ENCODE peak calls at places on chromosomes 3 and 15, in ten cellular contexts. V is heart left ventricle; Q is amygdala; S is IMR-90; C is hippocampal formation; G is iPS DF 6.9; E is NCI-H2081; J is Calu3; K is stimulated activated CD4-positive, alpha-beta T cell treated with anti-CD3 and anti-CD28 coated beads, Interleukin-1b, Interleukin-23, amount 100 ng/mL, for 48 hours; H is Kasumi-1. Z is an unnamed sample.
A peak's percentile ranks its signal among the peaks of the same experiment; 100 is the strongest.

GRCh38 chr15:48897144-48897814 is 19.3 kb downstream of the EID1 start:
- DNase-seq in J (no peak), K (no peak), S (peak; percentile 82), E (no peak), H (no peak), G (no peak), C (peak; percentile 60), Q (no peak), V (no peak), Z (peak; percentile 37)

GRCh38 chr3:190385835-190386688 is 1.9 kb upstream of the CLDN16 start:
- DNase-seq in V (no peak), Q (no peak), H (no peak), J (peak; percentile 76), S (peak; percentile 98), K (no peak), G (no peak), C (no peak), E (no peak), Z (peak; percentile 97)

GRCh38 chr15:101689901-101690300 is 34.4 kb downstream of the TARS3 start:
- DNase-seq in S (peak; percentile 68), H (no peak), G (no peak), J (no peak), K (peak; percentile 50), Q (no peak), C (no peak), E (no peak), V (no peak), Z (peak; percentile 69)

GRCh38 chr3:34783881-34784280 is 855.4 kb upstream of the ARPP21 start:
- DNase-seq in V (no peak), G (no peak), S (no peak), K (no peak), E (no peak), J (no peak), H (no peak), C (no peak), Q (no peak), Z (peak; percentile 24)

GRCh38 chr3:49327485-49327884 is 12.4 kb downstream of the USP4 start:
- DNase-seq in S (no peak), C (no peak), H (no peak), J (no peak), E (no peak), Q (no peak), V (no peak), K (no peak), G (no peak), Z (no peak)

GRCh38 chr15:71110800-71111565 is 4.3 kb upstream of the THSD4 start:
- DNase-seq in H (no peak), J (no peak), S (no peak), Q (no peak), G (no peak), E (no peak), K (no peak), V (no peak), C (no peak), Z (no peak)

GRCh38 chr3:39178553-39178952 is 13.8 kb downstream of the XIRP1 start:
- DNase-seq in C (no peak), K (no peak), J (no peak), Q (no peak), S (peak; percentile 77), V (no peak), H (no peak), E (no peak), G (no peak), Z (no peak)

GRCh38 chr3:126781889-126782491 is 78.0 kb downstream of the CHCHD6 start:
- DNase-seq in H (no peak), Q (no peak), C (no peak), K (no peak), J (peak; percentile 13), S (peak; percentile 86), G (no peak), E (no peak), V (no peak), Z (peak; percentile 14)

GRCh38 chr15:78179286-78179840 is 30.2 kb downstream of the IDH3A start:
- DNase-seq in H (no peak), J (no peak), G (no peak), K (no peak), Q (no peak), S (no peak), C (no peak), E (no peak), V (no peak), Z (no peak)

GRCh38 chr15:38853608-38854007 is 289.0 kb upstream of the RASGRP1 start:
- DNase-seq in K (peak; percentile 6), G (peak; percentile 41), C (no peak), S (peak; percentile 52), E (no peak), J (peak; percentile 34), Q (no peak), V (no peak), H (no peak), Z (peak; percentile 57)

GRCh38 chr15:59294574-59294960 is 78.1 kb downstream of the MYO1E start:
- DNase-seq in K (no peak), H (no peak), C (no peak), G (no peak), Q (no peak), S (no peak), E (no peak), V (no peak), J (no peak), Z (no peak)

GRCh38 chr15:101250331-101250730 is 1.5 kb downstream of the CHSY1 start:
- DNase-seq in K (no peak), Q (no peak), C (no peak), J (no peak), E (no peak), H (peak; percentile 34), S (peak; percentile 78), G (no peak), V (no peak), Z (peak; percentile 49)

GRCh38 chr3:66507631-66508260 is 6.9 kb upstream of the LRIG1 start:
- DNase-seq in J (no peak), Q (no peak), G (no peak), V (peak; percentile 62), C (no peak), E (no peak), K (no peak), H (no peak), S (no peak), Z (no peak)

GRCh38 chr15:66827039-66827697 is 125.1 kb downstream of the SMAD6 start:
- DNase-seq in K (no peak), H (no peak), J (no peak), V (no peak), C (no peak), Q (no peak), S (no peak), E (no peak), G (no peak), Z (no peak)

GRCh38 chr3:58839964-58840363 is 173.4 kb upstream of the FAM3D start:
- DNase-seq in J (no peak), H (no peak), S (no peak), C (no peak), V (no peak), E (no peak), Q (no peak), K (no peak), G (no peak), Z (no peak)

GRCh38 chr3:197775317-197775716 is 15.7 kb upstream of the LRCH3 start:
- DNase-seq in J (no peak), H (no peak), K (no peak), G (no peak), Q (no peak), V (no peak), S (no peak), C (no peak), E (no peak), Z (no peak)

GRCh38 chr3:98657429-98657828 is 64.0 kb upstream of the CPOX start:
- DNase-seq in G (peak; percentile 29), H (peak; percentile 50), S (no peak), Q (no peak), K (peak; percentile 46), V (no peak), J (peak; percentile 42), C (no peak), E (peak; percentile 2), Z (peak; percentile 2)

GRCh38 chr15:25242957-25243799 is 195.6 kb downstream of the UBE3A start:
- DNase-seq in K (no peak), G (no peak), C (no peak), J (no peak), E (no peak), Q (no peak), S (no peak), H (no peak), V (peak; percentile 11), Z (no peak)